ENCODE peak calls at places on chromosomes 16 and 17, in ten cellular contexts. D, P, Z, O, T, H, L, J, Y and V are unnamed samples. For H3K27me3, the result is how much of the 10 kb centered on the place peaks cover.

GRCh38 chr16:7331997-7332396 is 648 bp upstream of the RBFOX1 start:
- DNase-seq in T (no peak), P (no peak), J (no peak), Z (no peak), H (no peak), Y (no peak), O (no peak), D (no peak), L (no peak), V (no peak)

GRCh38 chr17:4204676-4205075 is 59.1 kb downstream of the ANKFY1 start:
- DNase-seq in L (no peak), O (no peak), T (no peak), J (no peak), Z (peak), H (peak), Y (no peak), D (no peak), P (no peak), V (peak)

GRCh38 chr16:57310801-57311200 is 26.3 kb upstream of the PLLP start:
- DNase-seq in D (no peak), J (no peak), H (no peak), Z (no peak), O (no peak), L (no peak), P (no peak), T (no peak), Y (no peak), V (no peak)

GRCh38 chr17:34665803-34666763 is 86.7 kb downstream of the TMEM132E start:
- DNase-seq in J (no peak), P (no peak), L (no peak), Z (no peak), O (no peak), T (peak), Y (no peak), D (no peak), H (no peak), V (no peak)

GRCh38 chr17:27994586-27994985 is 47.9 kb upstream of the NLK start:
- DNase-seq in T (no peak), Z (no peak), Y (no peak), L (no peak), O (no peak), D (no peak), J (no peak), P (no peak), H (no peak), V (no peak)

GRCh38 chr16:27362570-27363245 is 39.3 kb upstream of the IL21R start:
- DNase-seq in L (no peak), H (no peak), Y (no peak), O (peak), J (no peak), Z (no peak), T (no peak), D (no peak), P (no peak), V (no peak)

GRCh38 chr16:9286930-9287329 is 195.5 kb downstream of the HAPSTR1 start:
- DNase-seq in P (no peak), O (peak), Y (no peak), Z (no peak), L (no peak), J (no peak), D (no peak), H (no peak), T (no peak), V (no peak)

GRCh38 chr16:87954361-87954760 is 3.1 kb downstream of the BANP start:
- DNase-seq in O (no peak), D (no peak), H (no peak), Z (no peak), Y (peak), P (peak), L (no peak), J (no peak), T (no peak), V (no peak)

GRCh38 chr17:55432358-55433028 is 10.9 kb upstream of the MMD start:
- DNase-seq in T (no peak), J (no peak), H (no peak), D (no peak), P (no peak), O (no peak), L (no peak), Y (no peak), Z (no peak), V (no peak)

GRCh38 chr17:63035271-63035670 is 69.2 kb downstream of the TANC2 start:
- DNase-seq in J (no peak), O (no peak), H (peak), P (no peak), D (no peak), L (no peak), Y (no peak), Z (no peak), T (no peak), V (no peak)

GRCh38 chr16:58644765-58645487 is 15.3 kb upstream of the CNOT1 start:
- DNase-seq in H (no peak), Z (no peak), P (no peak), T (no peak), O (no peak), J (no peak), D (no peak), Y (peak), L (no peak), V (no peak)

GRCh38 chr17:43940630-43941029 is 1.6 kb downstream of the PPY start:
- DNase-seq in H (no peak), L (no peak), Y (no peak), T (peak), P (no peak), Z (no peak), D (no peak), J (no peak), O (no peak), V (no peak)

GRCh38 chr16:87350681-87351319 is 32.8 kb downstream of the FBXO31 start:
- DNase-seq in Z (no peak), D (no peak), T (peak), J (no peak), H (no peak), O (no peak), Y (no peak), P (no peak), L (no peak), V (peak)

GRCh38 chr17:6683081-6683684 is 30.0 kb downstream of the SLC13A5 start:
- DNase-seq in D (no peak), J (no peak), Y (no peak), H (no peak), P (peak), T (no peak), O (no peak), L (no peak), Z (no peak), V (no peak)

GRCh38 chr17:35895602-35896001 is 15.4 kb upstream of the CCL5 start:
- DNase-seq in D (no peak), T (no peak), Z (no peak), Y (no peak), H (no peak), L (no peak), P (no peak), O (no peak), J (no peak), V (no peak)

GRCh38 chr17:81960130-81960958 is 643 bp downstream of the NOTUM start:
- DNase-seq in Z (no peak), H (no peak), L (no peak), T (no peak), Y (peak), D (no peak), P (no peak), J (no peak), O (no peak), V (no peak)

GRCh38 chr17:81962499-81963441 is 1.8 kb upstream of the NOTUM start:
- DNase-seq in O (no peak), D (no peak), T (no peak), Z (no peak), J (no peak), P (no peak), Y (peak), H (no peak), L (no peak), V (no peak)

GRCh38 chr17:81961554-81962498 is 839 bp upstream of the NOTUM start:
- DNase-seq in Y (peak), Z (no peak), P (no peak), L (no peak), H (no peak), T (no peak), O (no peak), D (no peak), J (no peak), V (no peak)

GRCh38 chr17:81959362-81960129 is 1.4 kb downstream of the NOTUM start:
- DNase-seq in T (peak), H (no peak), P (peak), O (peak), Z (no peak), L (peak), D (no peak), J (no peak), Y (peak), V (no peak)

DNA sequence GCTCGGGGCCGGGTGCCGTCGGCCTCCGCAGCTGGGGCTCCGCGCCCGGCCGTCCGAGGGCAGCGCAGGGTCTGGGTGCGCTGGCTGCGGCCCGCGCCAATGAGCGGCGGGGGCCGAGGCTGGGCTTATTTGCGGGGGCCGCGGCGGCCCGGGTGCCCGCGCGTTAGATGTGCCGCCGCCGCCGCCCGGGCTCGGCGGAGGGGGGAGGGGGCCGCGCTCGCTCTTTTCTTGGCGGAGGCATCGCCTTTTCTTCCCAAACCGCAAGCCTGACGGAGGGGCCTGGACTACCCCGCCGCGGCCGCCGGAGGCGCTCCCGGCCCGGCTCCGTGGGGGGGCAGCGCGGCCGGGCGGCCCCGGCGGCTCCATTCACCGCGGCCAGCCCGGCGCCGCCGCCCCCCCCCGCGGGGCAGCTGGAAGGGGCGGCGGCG is at the start of gene NOTUM:
- DNase-seq in D (no peak), P (no peak), O (no peak), J (no peak), Y (no peak), Z (no peak), L (no peak), T (peak), H (no peak), V (no peak)
- TF ChIP-seq CTCF in D (peak), P (no peak), O (peak), J (no peak), Y (no peak), Z (no peak), L (no peak), T (peak), H (peak), V (peak)

GRCh38 chr17:74357466-74357809 is 4.2 kb downstream of the BTBD17 start:
- DNase-seq in L (no peak), D (no peak), H (no peak), J (no peak), P (no peak), O (no peak), T (no peak), Y (peak), Z (no peak), V (no peak)

GRCh38 chr17:74360993-74361612 is 565 bp downstream of the BTBD17 start:
- DNase-seq in L (no peak), D (no peak), P (no peak), Z (no peak), J (no peak), H (no peak), T (no peak), Y (no peak), O (no peak), V (no peak)

GRCh38 chr17:74359916-74360315 is 1.8 kb downstream of the BTBD17 start:
- DNase-seq in J (no peak), O (no peak), Y (no peak), H (no peak), P (no peak), L (no peak), Z (no peak), T (no peak), D (no peak), V (no peak)

GRCh38 chr17:74356640-74357465 is 4.8 kb downstream of the BTBD17 start:
- DNase-seq in L (no peak), Y (peak), T (no peak), P (no peak), Z (no peak), H (no peak), J (no peak), D (no peak), O (no peak), V (no peak)

GRCh38 chr17:74358696-74359095 is 3.0 kb downstream of the BTBD17 start:
- DNase-seq in Y (no peak), O (no peak), L (no peak), P (no peak), Z (no peak), T (no peak), D (no peak), J (no peak), H (no peak), V (no peak)
- H3K27me3 ChIP-seq in Y (under half), O (under half), L (under half), P (half or more), Z (half or more), T (under half), D (under half), J (under half), H (under half), V (under half)

GRCh38 chr17:32305049-32305448 is 36.9 kb downstream of the C17orf75 start:
- DNase-seq in D (no peak), T (no peak), Y (no peak), L (no peak), O (no peak), H (no peak), Z (no peak), J (no peak), P (no peak), V (no peak)
- TF ChIP-seq CTCF in D (no peak), T (no peak), Y (no peak), L (no peak), O (no peak), H (no peak), Z (no peak), J (no peak), P (no peak), V (no peak)

GRCh38 chr16:985237-985636 is 3.7 kb downstream of the SOX8 start:
- DNase-seq in J (no peak), D (no peak), T (no peak), P (no peak), Y (no peak), L (no peak), H (no peak), Z (no peak), O (no peak), V (no peak)

GRCh38 chr16:986411-986810 is 4.8 kb downstream of the SOX8 start:
- DNase-seq in Y (no peak), Z (no peak), P (no peak), J (no peak), D (no peak), H (no peak), T (no peak), L (no peak), O (no peak), V (no peak)

GRCh38 chr16:986925-987581 is 5.5 kb downstream of the SOX8 start:
- DNase-seq in Z (no peak), P (no peak), J (no peak), D (no peak), H (no peak), O (no peak), T (peak), L (no peak), Y (no peak), V (no peak)

GRCh38 chr16:984736-985135 is 3.2 kb downstream of the SOX8 start:
- DNase-seq in Y (no peak), O (no peak), J (no peak), H (no peak), L (no peak), Z (no peak), T (peak), D (no peak), P (no peak), V (no peak)

GRCh38 chr16:985646-986400 is 4.3 kb downstream of the SOX8 start:
- DNase-seq in H (no peak), L (no peak), P (no peak), Z (no peak), D (no peak), O (no peak), J (no peak), Y (no peak), T (peak), V (no peak)
- H3K27me3 ChIP-seq in H (half or more), L (under half), P (half or more), Z (half or more), D (under half), O (under half), J (under half), Y (under half), T (half or more), V (under half)

DNA sequence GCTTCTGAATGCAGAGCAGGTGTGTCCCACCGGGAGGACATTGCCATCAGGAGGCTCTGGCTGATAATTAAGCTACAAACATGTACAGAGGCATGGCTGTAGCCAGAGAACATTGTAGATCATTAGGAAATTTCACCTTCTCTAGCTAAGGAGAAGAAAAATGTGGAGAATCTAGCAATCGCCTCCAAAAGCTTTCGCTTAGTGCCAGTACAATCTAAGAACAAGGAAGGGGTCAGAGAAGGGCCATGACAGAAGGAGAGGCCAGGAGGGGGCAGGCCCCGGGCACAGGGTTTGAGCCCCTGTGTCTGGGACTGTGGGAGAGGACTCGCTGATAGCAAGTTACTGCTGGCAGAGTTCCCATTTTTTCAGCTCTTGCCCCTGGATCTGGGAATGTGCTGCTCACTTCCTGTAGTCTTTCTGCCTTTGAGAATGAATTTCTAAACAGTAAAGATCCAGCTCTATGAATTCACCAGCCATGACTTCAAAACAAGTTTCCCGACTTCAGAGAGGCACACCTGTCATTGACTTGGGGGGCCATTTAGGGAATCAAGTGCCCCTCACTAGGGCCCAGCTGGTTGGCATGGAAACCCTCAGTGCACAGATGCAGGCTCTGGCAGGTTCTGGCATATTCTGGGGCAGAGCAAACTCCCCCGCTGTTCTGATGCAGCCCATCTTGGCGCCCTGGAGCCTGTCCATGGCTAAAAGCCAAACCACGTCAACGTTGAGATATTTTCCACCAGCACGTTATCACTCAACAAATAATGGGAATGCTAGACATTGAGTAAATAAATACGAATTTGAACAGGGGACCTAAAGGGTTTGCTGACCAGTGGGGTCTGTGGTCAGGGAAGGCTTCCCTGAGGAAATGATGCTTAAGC is 59.5 kb upstream of the CACNG4 start:
- DNase-seq in Y (no peak), J (no peak), O (no peak), L (no peak), P (peak), T (peak), Z (no peak), D (no peak), H (no peak), V (no peak)
- TF ChIP-seq CTCF in Y (no peak), J (no peak), O (no peak), L (no peak), P (no peak), T (no peak), Z (no peak), D (no peak), H (no peak), V (no peak)

GRCh38 chr16:73697336-73697735 is 599.3 kb upstream of the PSMD7 start:
- DNase-seq in T (no peak), P (no peak), Y (no peak), H (no peak), D (no peak), L (no peak), J (no peak), Z (no peak), O (no peak), V (no peak)
- H3K27me3 ChIP-seq in T (under half), P (under half), Y (under half), H (under half), D (under half), L (under half), J (under half), Z (under half), O (under half), V (under half)

GRCh38 chr17:69871318-69871717 is 203.7 kb upstream of the KCNJ16 start:
- DNase-seq in T (no peak), L (no peak), J (no peak), O (no peak), Z (no peak), H (no peak), Y (no peak), D (no peak), P (no peak), V (no peak)
- TF ChIP-seq CTCF in T (no peak), L (no peak), J (no peak), O (no peak), Z (no peak), H (no peak), Y (no peak), D (no peak), P (no peak), V (no peak)

GRCh38 chr17:20010886-20011402 is 1.8 kb downstream of the SPECC1 start:
- DNase-seq in J (no peak), O (no peak), H (no peak), Y (no peak), P (no peak), D (no peak), Z (no peak), T (no peak), L (no peak), V (no peak)
- H3K27me3 ChIP-seq in J (under half), O (under half), H (under half), Y (under half), P (under half), D (under half), Z (under half), T (under half), L (under half), V (under half)

GRCh38 chr17:81907219-81908145 is 3.7 kb downstream of the PCYT2 start:
- DNase-seq in T (no peak), H (no peak), D (no peak), Z (no peak), Y (peak), J (no peak), L (no peak), P (no peak), O (no peak), V (no peak)

GRCh38 chr17:81904600-81905423 is 2.8 kb downstream of the NPB start:
- DNase-seq in Z (no peak), T (no peak), H (no peak), L (no peak), P (no peak), O (no peak), D (no peak), J (no peak), Y (peak), V (no peak)

GRCh38 chr17:81905424-81905875 is 3.4 kb downstream of the NPB start:
- DNase-seq in P (no peak), Z (no peak), J (no peak), Y (peak), H (no peak), O (no peak), L (no peak), T (no peak), D (no peak), V (no peak)

GRCh38 chr17:81905993-81906392 is 4.0 kb downstream of the NPB start:
- DNase-seq in D (no peak), Y (peak), L (no peak), H (no peak), T (no peak), Z (no peak), P (no peak), O (no peak), J (no peak), V (no peak)

DNA sequence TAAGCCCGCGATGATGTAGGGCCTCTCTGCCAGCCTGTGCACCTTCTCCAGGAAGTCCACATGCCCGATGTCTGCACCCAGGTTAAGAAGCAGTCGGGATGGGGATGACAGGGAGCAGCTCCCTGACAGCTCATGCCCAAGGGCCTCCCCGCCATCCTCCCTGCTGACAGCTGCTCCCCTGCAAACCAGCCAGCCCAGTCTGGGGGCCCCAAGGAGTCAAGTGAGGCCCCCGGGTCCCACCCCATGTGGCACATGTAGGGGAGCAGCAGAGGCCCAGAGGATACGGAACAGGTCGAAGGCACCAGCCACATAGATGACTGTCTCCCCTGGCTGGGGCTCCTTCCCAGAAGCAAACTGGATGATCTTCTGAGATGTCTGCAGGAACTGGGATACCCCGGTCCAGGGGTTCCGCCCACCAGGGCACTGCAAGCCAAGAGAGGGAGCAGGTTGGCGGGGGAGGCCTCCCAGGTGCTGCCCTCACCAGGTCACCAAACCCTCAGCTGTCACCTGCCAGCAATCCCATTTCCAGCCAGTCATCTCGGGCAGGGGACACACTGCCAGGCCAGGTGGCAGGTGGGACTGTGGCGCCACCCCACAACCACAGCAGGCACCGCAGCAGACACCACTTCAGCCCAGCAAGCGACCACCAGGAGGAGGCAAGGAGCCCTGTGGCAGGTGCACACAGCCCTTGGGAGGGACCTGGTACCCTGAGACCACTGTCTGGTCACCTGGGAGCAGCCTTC is 4.6 kb downstream of the PCYT2 start:
- DNase-seq in P (no peak), O (no peak), J (no peak), L (no peak), Y (peak), T (no peak), Z (no peak), H (no peak), D (no peak), V (no peak)
- TF ChIP-seq CTCF in P (no peak), O (no peak), J (no peak), L (no peak), Y (no peak), T (no peak), Z (no peak), H (no peak), D (no peak), V (no peak)